ENCODE peak calls at places on chromosomes 7 and 10, in five cellular contexts. T is heart right ventricle, D is psoas muscle, B is neuronal stem cell, Y is OCI-LY7. H is an unnamed sample.

GRCh38 chr10:93745411-93746065 is 12.2 kb upstream of the LGI1 start:
- DNase-seq in T (no peak), D (no peak), B (peak; percentile 67), Y (peak; percentile 19), H (peak; percentile 12)

GRCh38 chr10:69572159-69573055 is 815 bp downstream of the NEUROG3 start:
- DNase-seq in T (no peak), D (no peak), B (no peak), Y (no peak), H (peak; percentile 4)

GRCh38 chr10:97999066-97999908 is 31.1 kb downstream of the CRTAC1 start:
- DNase-seq in T (no peak), D (no peak), B (no peak), Y (no peak), H (no peak)

GRCh38 chr10:97714401-97715258 is 1.1 kb downstream of the MARVELD1 start:
- DNase-seq in T (peak; percentile 71), D (peak; percentile 78), B (no peak), Y (no peak), H (peak; percentile 80)

GRCh38 chr10:79239930-79240713 is 107.1 kb upstream of the PPIF start:
- DNase-seq in T (no peak), D (no peak), B (peak; percentile 83), Y (no peak), H (no peak)

GRCh38 chr10:44801383-44802327 is 109.5 kb upstream of the TMEM72 start:
- DNase-seq in T (peak; percentile 91), D (peak; percentile 61), B (no peak), Y (no peak), H (peak; percentile 98)

GRCh38 chr10:127922675-127923366 is 15.9 kb downstream of the PTPRE start:
- DNase-seq in T (peak; percentile 82), D (peak; percentile 80), B (no peak), Y (no peak), H (peak; percentile 95)

GRCh38 chr7:138785587-138786437 is 12.0 kb upstream of the TMEM213 start:
- DNase-seq in T (no peak), D (no peak), B (no peak), Y (no peak), H (peak; percentile 42)

GRCh38 chr10:127888526-127889312 is 4.0 kb downstream of the CLRN3 start:
- DNase-seq in T (no peak), D (no peak), B (no peak), Y (no peak), H (no peak)

GRCh38 chr10:17120711-17121110 is 8.9 kb downstream of the CUBN start:
- DNase-seq in T (no peak), D (no peak), B (no peak), Y (no peak), H (peak; percentile 32)

GRCh38 chr7:34191041-34191440 is 285.7 kb downstream of the BMPER start:
- DNase-seq in T (no peak), D (no peak), B (no peak), Y (no peak), H (no peak)

GRCh38 chr7:81937091-81937490 is 167.2 kb upstream of the HGF start:
- DNase-seq in T (no peak), D (no peak), B (no peak), Y (no peak), H (peak; percentile 81)

GRCh38 chr7:6128205-6128604 is 97.0 kb downstream of the ANKRD61 start:
- DNase-seq in T (no peak), D (no peak), B (no peak), Y (no peak), H (no peak)

GRCh38 chr7:44956157-44956766 is 22.6 kb downstream of the MYO1G start:
- DNase-seq in T (no peak), D (no peak), B (no peak), Y (no peak), H (no peak)

GRCh38 chr7:154857240-154857639 is 145.7 kb downstream of the PAXIP1 start:
- DNase-seq in T (no peak), D (no peak), B (no peak), Y (no peak), H (no peak)

GRCh38 chr10:66916030-66916429 is 9.8 kb upstream of the LRRTM3 start:
- DNase-seq in T (no peak), D (no peak), B (no peak), Y (no peak), H (peak; percentile 6)

GRCh38 chr10:65377687-65378086 is 1548.1 kb upstream of the LRRTM3 start:
- DNase-seq in T (no peak), D (no peak), B (peak; percentile 21), Y (no peak), H (no peak)

GRCh38 chr7:84248267-84248666 is 53.7 kb upstream of the SEMA3A start:
- DNase-seq in T (no peak), D (no peak), B (no peak), Y (no peak), H (peak; percentile 52)

GRCh38 chr10:101272229-101272868 is 43.1 kb upstream of the LBX1 start:
- DNase-seq in T (peak; percentile 44), D (peak; percentile 40), B (peak; percentile 75), Y (peak; percentile 60), H (peak; percentile 79)

GRCh38 chr7:17408245-17408903 is 109.9 kb downstream of the AHR start:
- DNase-seq in T (no peak), D (peak; percentile 35), B (no peak), Y (no peak), H (peak; percentile 87)

DNA sequence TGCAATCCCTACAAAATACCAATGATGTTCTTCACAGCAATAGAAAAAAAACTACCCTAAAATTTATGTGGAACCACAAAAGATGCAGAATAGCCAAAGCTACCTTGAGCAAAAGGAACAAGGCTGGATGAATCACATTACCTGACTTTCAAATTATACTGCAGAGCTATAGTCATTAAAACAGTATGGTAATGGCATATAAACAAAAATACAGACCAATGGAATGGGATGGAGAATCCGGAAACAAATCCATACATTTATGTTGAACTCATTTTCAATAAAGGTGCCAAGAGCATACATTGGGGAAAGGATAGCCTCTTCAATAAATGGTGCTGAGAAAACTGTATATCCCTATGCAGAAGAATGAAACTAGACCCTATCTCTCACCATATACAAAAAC is 18.7 kb downstream of the GSDME start:
- DNase-seq in T (no peak), D (no peak), B (no peak), Y (no peak), H (no peak)
- H3K4me3 ChIP-seq in T (no peak overlapping the region), D (no peak overlapping the region), B (no peak overlapping the region), Y (no peak overlapping the region), H (no peak overlapping the region)

DNA sequence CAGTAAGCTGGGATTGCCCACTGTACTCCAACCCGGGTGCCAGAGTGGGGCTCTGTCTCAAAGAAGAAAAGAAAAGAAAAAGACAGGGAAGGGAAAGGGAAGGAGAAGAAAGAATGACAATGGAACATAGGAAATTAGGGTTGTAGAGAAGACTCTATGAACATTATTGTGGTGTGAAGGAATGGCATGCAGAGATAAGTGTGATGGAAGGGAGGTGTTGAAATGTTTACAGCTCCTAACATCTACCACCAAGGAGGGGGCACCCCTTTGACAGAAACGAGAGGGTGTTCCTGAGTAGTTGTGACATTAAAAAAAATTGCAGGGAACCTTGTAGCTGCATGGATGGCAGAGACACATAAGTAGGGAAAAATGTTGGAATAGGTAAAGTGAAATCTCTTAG is 27.5 kb downstream of the AUTS2 start:
- DNase-seq in T (no peak), D (no peak), B (no peak), Y (no peak), H (no peak)
- H3K4me3 ChIP-seq in T (no peak overlapping the region), D (no peak overlapping the region), B (no peak overlapping the region), Y (no peak overlapping the region), H (no peak overlapping the region)

GRCh38 chr10:87764072-87764934 is 53.7 kb downstream of the ATAD1 start:
- DNase-seq in T (no peak), D (no peak), B (no peak), Y (no peak), H (no peak)
- H3K4me3 ChIP-seq in T (no peak overlapping the region), D (no peak overlapping the region), B (no peak overlapping the region), Y (no peak overlapping the region), H (no peak overlapping the region)

DNA sequence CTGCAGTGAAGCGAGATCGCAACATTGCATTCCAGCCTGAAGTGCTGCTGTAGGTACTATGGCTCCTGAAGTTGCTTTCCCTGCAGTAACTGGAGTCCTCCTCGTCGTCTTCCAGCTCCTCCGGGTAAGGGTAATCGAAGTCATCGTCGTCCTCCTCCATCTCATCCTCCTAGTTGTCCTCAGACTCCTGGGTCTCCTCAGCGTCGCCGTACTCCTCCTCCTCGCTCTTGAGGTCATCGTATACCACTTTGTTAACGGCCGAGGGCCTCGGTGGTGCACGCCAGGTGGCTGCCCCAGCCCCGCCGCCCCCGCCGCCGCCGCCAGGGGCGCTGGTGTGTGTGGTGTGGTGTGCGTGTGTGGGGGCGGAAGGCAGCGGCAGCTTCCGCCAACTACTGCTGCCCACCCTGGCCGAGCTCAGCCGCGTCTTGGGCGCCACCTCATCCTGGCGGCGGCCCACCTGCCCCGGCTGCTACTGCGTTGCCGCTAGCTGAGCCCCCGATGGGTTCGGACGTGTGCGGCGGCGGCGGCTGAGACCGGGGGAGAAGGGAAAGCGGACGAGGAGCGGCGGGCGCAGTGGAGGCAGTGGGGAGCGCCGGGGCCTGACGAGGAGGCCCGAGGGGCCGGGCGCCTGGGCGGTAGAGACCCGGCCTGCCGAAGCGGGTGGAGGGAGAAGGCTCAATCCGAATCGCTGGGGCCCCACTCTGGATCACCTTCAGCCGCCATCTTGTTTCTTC is 11.8 kb upstream of the ACBD5 start:
- DNase-seq in T (peak; percentile 81), D (peak; percentile 77), B (no peak), Y (no peak), H (peak; percentile 73)
- H3K4me3 ChIP-seq in T (peak overlapping the region; percentile 70), D (peak overlapping the region; percentile 75), B (no peak overlapping the region), Y (no peak overlapping the region), H (peak overlapping the region; percentile 48)

DNA sequence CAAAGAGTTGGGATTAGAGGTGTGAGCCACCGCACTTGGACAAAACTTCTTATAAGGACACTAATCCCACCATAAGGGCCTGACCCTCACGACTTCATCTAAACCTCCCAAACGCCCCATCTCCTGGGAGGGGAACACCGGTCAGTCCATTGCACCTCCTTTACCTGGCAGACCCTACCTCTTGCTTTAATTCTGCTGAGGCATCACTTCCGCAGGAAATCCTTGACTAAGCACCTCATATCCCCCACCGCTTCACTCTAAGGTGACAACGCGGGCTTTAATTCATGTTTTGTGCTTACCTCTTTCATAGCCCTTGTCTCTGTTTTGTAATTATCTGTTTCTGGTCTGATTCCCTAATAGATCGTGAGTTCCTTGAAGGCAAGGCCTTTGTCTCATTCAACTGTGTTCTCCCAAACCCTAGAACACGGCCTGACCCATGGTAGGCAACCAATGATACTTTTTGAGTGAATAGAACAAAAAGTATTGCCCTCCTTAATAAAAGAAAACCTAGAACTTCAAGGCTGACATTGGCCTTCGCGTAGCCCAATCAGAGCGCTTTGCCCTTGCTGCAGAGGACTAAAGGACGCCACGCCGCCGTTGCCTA is 453 bp upstream of the ZNF862 start:
- DNase-seq in T (no peak), D (no peak), B (no peak), Y (no peak), H (no peak)
- H3K4me3 ChIP-seq in T (peak overlapping the region; percentile 92), D (no peak overlapping the region), B (peak overlapping the region; percentile 81), Y (no peak overlapping the region), H (no peak overlapping the region)

DNA sequence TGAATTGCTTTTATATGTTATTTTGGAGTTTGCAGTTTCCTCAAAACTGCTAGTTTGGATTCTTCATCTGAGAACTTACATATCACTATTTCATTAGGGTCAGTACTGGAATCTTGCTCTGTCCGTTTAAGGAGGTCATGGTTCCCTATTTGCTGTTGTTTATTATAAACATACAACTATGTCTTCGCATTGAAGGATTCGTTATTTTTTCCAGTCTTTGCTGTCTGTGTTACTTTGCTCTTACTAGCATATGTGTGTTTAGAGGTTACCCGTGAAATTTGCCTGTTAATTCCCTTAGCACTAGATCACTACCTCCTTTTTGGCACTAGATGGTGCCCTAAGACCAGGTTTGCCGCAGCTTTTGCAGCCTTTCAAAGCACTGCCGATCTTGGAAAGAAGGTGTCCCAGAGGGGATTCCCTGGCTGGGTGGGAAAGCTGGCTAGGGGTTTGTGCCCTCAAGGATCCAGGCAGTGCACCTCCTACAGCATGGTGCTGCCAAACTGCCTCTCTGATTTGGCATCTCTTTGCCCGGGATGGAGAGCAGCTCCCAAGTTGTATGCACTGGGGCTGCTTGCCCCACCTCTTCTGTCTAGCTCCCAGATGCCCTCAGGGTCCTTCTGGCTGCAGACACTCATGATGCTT is 103.1 kb upstream of the APBB1IP start:
- DNase-seq in T (no peak), D (no peak), B (peak; percentile 55), Y (peak; percentile 90), H (peak; percentile 68)
- H3K4me3 ChIP-seq in T (no peak overlapping the region), D (no peak overlapping the region), B (no peak overlapping the region), Y (peak overlapping the region; percentile 54), H (no peak overlapping the region)

H was measured in cardiac fibroblast.